ENCODE peak calls at places on chromosome 19, in four cellular contexts. O is astrocyte, C is mesenchymal stem cell, U is PC-3. K is an unnamed sample.

GRCh38 chr19:55418185-55418584 is 10.6 kb upstream of the UBE2S start:
- DNase-seq in O (peak), C (peak), U (peak), K (peak)

GRCh38 chr19:43463381-43464088 is 1.9 kb downstream of the LYPD3 start:
- DNase-seq in O (peak), C (peak), U (peak), K (peak)

GRCh38 chr19:16576690-16577530 is 4.7 kb upstream of the SLC35E1 start:
- DNase-seq in O (no peak), C (no peak), U (no peak), K (no peak)

GRCh38 chr19:24166055-24166454 is 79.1 kb downstream of the ZNF254 start:
- DNase-seq in O (peak), C (no peak), U (no peak), K (no peak)

GRCh38 chr19:17327654-17328516 is 6.8 kb downstream of the ANO8 start:
- DNase-seq in O (no peak), C (peak), U (no peak), K (no peak)

GRCh38 chr19:45515807-45516401 is 8.6 kb downstream of the VASP start:
- DNase-seq in O (no peak), C (no peak), U (no peak), K (no peak)

GRCh38 chr19:35236638-35237400 is 8.3 kb upstream of the FAM187B start:
- DNase-seq in O (no peak), C (no peak), U (peak), K (no peak)

GRCh38 chr19:41939861-41940442 is 11.7 kb upstream of the ERFL start:
- DNase-seq in O (no peak), C (no peak), U (no peak), K (no peak)

GRCh38 chr19:40464059-40465024 is 1.2 kb downstream of the BLVRB start:
- DNase-seq in O (peak), C (peak), U (peak), K (peak)

GRCh38 chr19:1079566-1080111 is 12.7 kb downstream of the ARHGAP45 start:
- DNase-seq in O (no peak), C (no peak), U (no peak), K (no peak)

GRCh38 chr19:42313096-42313839 is at the start of gene TMEM145:
- DNase-seq in O (peak), C (peak), U (no peak), K (no peak)

GRCh38 chr19:16368385-16369305 is 44.0 kb downstream of the KLF2 start:
- DNase-seq in O (no peak), C (no peak), U (no peak), K (no peak)

GRCh38 chr19:44719262-44719701 is 20.3 kb downstream of the CEACAM16 start:
- DNase-seq in O (no peak), C (no peak), U (no peak), K (no peak)

DNA sequence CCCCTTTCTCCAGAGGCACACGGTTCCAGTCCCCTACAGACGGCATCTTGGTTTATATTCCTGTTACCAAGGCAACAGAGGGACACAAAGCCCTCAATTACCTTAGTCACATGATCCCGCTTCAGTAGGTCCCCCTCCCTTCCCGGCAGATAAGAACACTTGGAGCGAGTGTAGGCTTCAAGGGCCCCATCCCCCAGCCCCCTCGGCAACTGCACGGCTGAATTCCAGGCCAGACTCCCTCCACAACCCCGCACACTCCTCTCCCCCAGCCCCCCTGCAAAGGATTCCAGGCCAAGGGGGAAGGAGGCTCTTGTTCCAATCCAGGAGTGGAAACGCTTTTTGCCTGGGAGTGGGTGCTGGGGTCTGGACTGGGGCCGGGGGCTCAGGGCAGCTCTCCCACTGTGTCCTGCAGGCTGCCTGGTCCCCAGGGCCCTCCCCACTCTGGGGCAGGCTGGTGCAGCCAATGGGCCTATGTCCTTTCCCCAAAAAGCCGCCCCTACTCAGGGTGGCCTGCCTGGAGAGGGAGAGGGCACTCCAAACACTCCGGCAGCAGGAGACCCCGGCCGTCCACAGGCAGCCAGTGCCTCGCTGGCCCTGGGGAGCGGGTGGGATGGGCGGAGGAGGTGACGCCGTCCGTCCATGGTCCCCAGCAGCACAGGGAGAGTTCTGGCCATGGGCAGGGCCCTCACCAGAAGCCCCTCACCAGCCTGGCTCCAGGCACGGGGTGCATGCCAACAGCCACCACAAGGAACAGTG is 62.6 kb downstream of the MLLT1 start:
- DNase-seq in O (peak), C (peak), U (no peak), K (peak)
- H3K9ac ChIP-seq in O (no peak), C (no peak), U (no peak), K (peak)

GRCh38 chr19:4594199-4594598 is 34.7 kb upstream of the SEMA6B start:
- DNase-seq in O (no peak), C (peak), U (no peak), K (no peak)

GRCh38 chr19:4591296-4591695 is 31.8 kb upstream of the SEMA6B start:
- DNase-seq in O (no peak), C (no peak), U (no peak), K (no peak)

GRCh38 chr19:4589579-4590410 is 30.3 kb upstream of the SEMA6B start:
- DNase-seq in O (no peak), C (no peak), U (peak), K (no peak)

GRCh38 chr19:4590559-4590958 is 31.1 kb upstream of the SEMA6B start:
- DNase-seq in O (no peak), C (no peak), U (no peak), K (no peak)

GRCh38 chr19:4592445-4592844 is 33.0 kb upstream of the SEMA6B start:
- DNase-seq in O (no peak), C (no peak), U (no peak), K (no peak)
- H3K27ac ChIP-seq in O (no peak), C (no peak), U (no peak), K (no peak)

DNA sequence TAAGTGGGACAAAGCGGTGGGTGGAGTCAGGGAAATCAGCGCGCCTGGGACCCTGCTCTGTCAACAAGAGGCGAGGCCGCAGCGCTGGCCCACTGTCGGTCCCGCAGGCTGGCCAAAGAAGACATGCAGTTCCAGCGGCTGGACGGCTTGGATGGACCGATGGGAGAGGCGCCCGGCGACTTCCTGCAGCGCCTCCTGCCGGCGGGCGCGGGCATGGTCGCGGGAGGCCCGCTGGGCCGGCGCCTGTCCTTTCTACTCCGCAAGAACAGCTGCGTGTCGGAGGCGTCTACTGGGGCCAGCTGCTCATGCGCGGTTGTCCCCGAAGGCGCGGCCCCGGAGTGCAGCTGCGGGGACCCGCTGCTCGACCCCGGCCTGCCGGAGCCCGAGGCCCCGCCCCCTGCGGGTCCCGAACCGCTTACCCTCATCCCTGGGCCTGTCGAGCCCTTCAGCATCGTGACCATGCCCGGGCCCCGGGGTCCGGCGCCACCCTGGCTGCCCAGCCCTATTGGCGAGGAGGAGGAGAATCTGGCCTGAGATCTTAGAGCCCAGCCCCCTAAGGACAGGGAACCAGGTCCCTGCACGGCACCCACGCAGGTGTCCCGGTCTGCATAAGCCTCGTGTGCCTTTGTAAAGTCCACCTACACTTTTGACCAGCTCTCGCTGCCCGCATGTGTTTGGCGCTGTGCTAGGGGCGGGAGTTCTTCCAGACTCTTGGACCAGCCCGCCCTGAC is 6.1 kb downstream of the BEST2 start:
- DNase-seq in O (peak), C (peak), U (peak), K (no peak)
- H3K9ac ChIP-seq in O (peak), C (peak), U (no peak), K (no peak)

GRCh38 chr19:2560369-2560768 is 84.4 kb downstream of the GADD45B start:
- DNase-seq in O (no peak), C (no peak), U (no peak), K (no peak)

GRCh38 chr19:2561895-2562294 is 86.0 kb downstream of the GADD45B start:
- DNase-seq in O (no peak), C (no peak), U (no peak), K (no peak)

GRCh38 chr19:2557093-2557440 is 81.1 kb downstream of the GADD45B start:
- DNase-seq in O (no peak), C (no peak), U (no peak), K (no peak)

GRCh38 chr19:2558543-2558942 is 82.6 kb downstream of the GADD45B start:
- DNase-seq in O (no peak), C (no peak), U (no peak), K (no peak)

GRCh38 chr19:2561221-2561620 is 85.3 kb downstream of the GADD45B start:
- DNase-seq in O (no peak), C (no peak), U (no peak), K (no peak)
- H3K27ac ChIP-seq in O (no peak), C (no peak), U (no peak), K (no peak)

DNA sequence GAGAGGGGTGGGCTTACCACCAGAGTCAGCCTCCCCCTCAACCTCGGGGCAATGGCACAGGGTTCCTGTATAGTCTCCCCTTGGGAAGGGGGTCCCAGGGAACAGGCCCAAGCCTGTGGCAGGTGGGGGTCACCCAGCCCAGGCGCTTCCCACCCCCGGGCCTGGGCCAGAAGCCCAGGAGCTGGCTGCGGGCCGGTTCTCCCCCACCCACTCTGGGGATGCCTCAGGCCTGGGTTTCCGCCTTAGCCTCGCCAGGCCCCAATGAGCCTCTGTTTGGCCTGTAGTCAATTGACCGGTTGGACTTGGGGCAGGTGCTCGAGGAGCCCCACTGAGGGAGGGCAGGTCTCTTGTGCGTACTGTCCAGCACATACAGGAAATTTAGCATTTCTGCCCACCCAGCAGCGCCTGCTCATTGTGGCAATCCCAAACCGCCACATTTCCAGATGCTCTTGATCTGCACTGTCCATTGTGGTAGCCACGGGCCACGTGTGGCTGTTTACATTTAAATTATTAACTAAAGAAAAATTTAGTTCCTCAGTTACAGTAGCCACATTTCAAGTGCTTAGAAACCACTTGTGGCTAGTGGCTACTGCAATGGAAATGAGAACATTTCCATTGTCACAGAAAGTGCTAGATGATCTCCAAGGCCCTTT is 9.9 kb downstream of the LYL1 start:
- DNase-seq in O (peak), C (no peak), U (no peak), K (no peak)
- H3K9ac ChIP-seq in O (peak), C (peak), U (no peak), K (no peak)

GRCh38 chr19:5831152-5831551 is 8.3 kb downstream of the FUT6 start:
- DNase-seq in O (no peak), C (no peak), U (no peak), K (no peak)

GRCh38 chr19:5832049-5832448 is 7.5 kb downstream of the FUT6 start:
- DNase-seq in O (no peak), C (no peak), U (no peak), K (no peak)

GRCh38 chr19:5828661-5829566 is 10.6 kb downstream of the FUT6 start:
- DNase-seq in O (no peak), C (peak), U (no peak), K (no peak)

GRCh38 chr19:5827891-5828660 is 11.4 kb downstream of the FUT6 start:
- DNase-seq in O (peak), C (peak), U (peak), K (peak)

GRCh38 chr19:5829567-5830315 is 9.8 kb downstream of the FUT6 start:
- DNase-seq in O (no peak), C (no peak), U (no peak), K (no peak)
- H3K27ac ChIP-seq in O (no peak), C (no peak), U (no peak), K (peak)

GRCh38 chr19:38893341-38893771 is 6.1 kb downstream of the SIRT2 start:
- DNase-seq in O (no peak), C (no peak), U (no peak), K (no peak)

GRCh38 chr19:38891791-38892190 is 7.6 kb downstream of the SIRT2 start:
- DNase-seq in O (no peak), C (no peak), U (no peak), K (no peak)

GRCh38 chr19:38892841-38893240 is 6.6 kb downstream of the SIRT2 start:
- DNase-seq in O (no peak), C (no peak), U (no peak), K (no peak)

GRCh38 chr19:38898788-38899446 is 501 bp downstream of the SIRT2 start:
- DNase-seq in O (peak), C (peak), U (peak), K (no peak)

DNA sequence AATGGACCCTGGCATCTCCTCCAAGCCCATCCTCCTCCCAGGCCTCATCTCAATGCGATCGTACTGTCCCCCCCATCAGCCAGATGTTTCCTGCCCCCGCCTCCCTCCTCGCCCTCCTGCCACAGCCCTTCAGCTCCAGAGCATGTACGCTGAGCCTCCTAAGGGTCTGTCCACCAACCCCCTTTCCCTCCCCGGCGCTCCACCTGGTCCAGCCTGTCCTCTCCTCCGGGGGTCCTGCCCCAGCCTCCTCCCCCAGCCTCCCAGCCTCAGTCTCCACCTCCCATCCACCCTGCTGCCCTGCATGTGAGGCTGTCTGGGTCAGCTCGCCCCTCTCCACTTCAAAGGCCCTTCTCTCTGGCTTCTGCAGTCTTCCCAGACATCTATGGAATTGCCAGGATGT is 4.5 kb downstream of the SIRT2 start:
- DNase-seq in O (no peak), C (no peak), U (no peak), K (no peak)
- H3K9ac ChIP-seq in O (no peak), C (no peak), U (no peak), K (no peak)

K was measured in SK-N-MC.